ENCODE peak calls at places on chromosome 11, in eight cellular contexts. F is testis, T is stomach, B is body of pancreas, J is thyroid gland, Z is right lobe of liver, L is NB4, O is IMR-90. X is an unnamed sample.

GRCh38 chr11:304915-305833 is 2.4 kb upstream of the IFITM2 start:
- DNase-seq in Z (peak; percentile 72), L (peak; percentile 79), O (peak; percentile 79), J (peak; percentile 79), F (peak; percentile 88), B (peak; percentile 81), T (peak; percentile 65), X (peak; percentile 90)

GRCh38 chr11:23112987-23113886 is 253.0 kb upstream of the CCDC179 start:
- DNase-seq in Z (peak; percentile 64), O (peak; percentile 63), T (peak; percentile 57), L (peak; percentile 40), F (peak; percentile 34), J (no peak), B (peak; percentile 80), X (no peak)

GRCh38 chr11:15629690-15630321 is 515.1 kb downstream of the INSC start:
- DNase-seq in L (peak; percentile 43), J (no peak), T (peak; percentile 70), O (no peak), Z (no peak), B (peak; percentile 74), F (peak; percentile 52), X (no peak)

GRCh38 chr11:9752091-9752490 is 88.2 kb downstream of the SWAP70 start:
- DNase-seq in L (peak; percentile 42), F (no peak), B (peak; percentile 78), O (peak; percentile 48), J (no peak), Z (no peak), T (peak; percentile 43), X (no peak)

GRCh38 chr11:126317681-126318641 is 14.1 kb downstream of the DCPS start:
- DNase-seq in B (peak; percentile 38), T (no peak), L (peak; percentile 85), Z (no peak), O (peak; percentile 83), F (peak; percentile 86), J (peak; percentile 34), X (peak; percentile 93)

GRCh38 chr11:5737091-5737490 is 843 bp downstream of the OR56B1 start:
- DNase-seq in T (no peak), B (no peak), L (no peak), J (no peak), Z (no peak), F (no peak), O (peak; percentile 16), X (no peak)

GRCh38 chr11:120562806-120563425 is 51.4 kb downstream of the GRIK4 start:
- DNase-seq in T (no peak), F (no peak), O (no peak), L (no peak), B (no peak), J (no peak), Z (no peak), X (no peak)

GRCh38 chr11:9527481-9528140 is 45.9 kb upstream of the WEE1 start:
- DNase-seq in B (no peak), F (no peak), O (peak; percentile 74), T (no peak), J (no peak), L (no peak), Z (no peak), X (peak; percentile 74)

GRCh38 chr11:44978279-44978960 is 27.7 kb upstream of the TP53I11 start:
- DNase-seq in J (no peak), T (no peak), O (no peak), F (no peak), L (peak; percentile 34), Z (no peak), B (no peak), X (no peak)

GRCh38 chr11:123166095-123166559 is 28.9 kb downstream of the CLMP start:
- DNase-seq in L (peak; percentile 43), B (peak; percentile 34), Z (peak; percentile 17), O (peak; percentile 97), T (no peak), J (peak; percentile 16), F (peak; percentile 50), X (peak; percentile 84)

GRCh38 chr11:90493379-90493778 is 270.5 kb upstream of the CHORDC1 start:
- DNase-seq in F (no peak), J (no peak), L (peak; percentile 6), T (no peak), B (no peak), Z (no peak), O (no peak), X (no peak)

GRCh38 chr11:26285593-26285992 is 46.3 kb upstream of the ANO3 start:
- DNase-seq in L (no peak), T (no peak), J (no peak), B (no peak), F (no peak), Z (no peak), O (no peak), X (no peak)

GRCh38 chr11:126267650-126268049 is 1.0 kb downstream of the SRPRA start:
- DNase-seq in J (peak; percentile 57), O (no peak), B (peak; percentile 93), Z (peak; percentile 90), F (no peak), L (no peak), T (peak; percentile 90), X (no peak)

GRCh38 chr11:34749666-34750659 is 129.1 kb downstream of the EHF start:
- DNase-seq in L (no peak), J (peak; percentile 70), F (no peak), B (peak; percentile 63), T (peak; percentile 94), O (peak; percentile 68), Z (peak; percentile 79), X (peak; percentile 72)

GRCh38 chr11:19808076-19808911 is 95.7 kb downstream of the NAV2 start:
- DNase-seq in Z (no peak), F (no peak), T (no peak), O (no peak), L (no peak), B (no peak), J (no peak), X (no peak)

GRCh38 chr11:88282789-88283188 is 54.7 kb downstream of the CTSC start:
- DNase-seq in O (no peak), F (no peak), L (no peak), T (no peak), J (no peak), Z (no peak), B (no peak), X (no peak)

GRCh38 chr11:88275636-88276035 is 61.9 kb downstream of the CTSC start:
- DNase-seq in L (no peak), B (no peak), F (no peak), T (no peak), Z (no peak), O (no peak), J (no peak), X (no peak)

GRCh38 chr11:88280673-88281316 is 56.7 kb downstream of the CTSC start:
- DNase-seq in O (no peak), B (peak; percentile 39), J (peak; percentile 64), T (no peak), F (peak; percentile 51), L (no peak), Z (no peak), X (no peak)

GRCh38 chr11:88284306-88285057 is 53.1 kb downstream of the CTSC start:
- DNase-seq in Z (no peak), T (no peak), F (no peak), L (no peak), B (no peak), J (no peak), O (peak; percentile 19), X (no peak)

GRCh38 chr11:88281317-88281712 is 56.2 kb downstream of the CTSC start:
- DNase-seq in O (no peak), B (no peak), T (no peak), Z (no peak), J (no peak), F (no peak), L (peak; percentile 19), X (no peak)
- TF ChIP-seq CTCF in O (peak; percentile 21), B (peak; percentile 14), T (no peak), Z (peak; percentile 30), J (peak; percentile 19), F (no peak), L (no peak), X (no peak)

GRCh38 chr11:94553938-94554337 is 10.2 kb downstream of the FUT4 start:
- DNase-seq in Z (no peak), B (peak; percentile 36), J (no peak), O (peak; percentile 91), F (no peak), T (peak; percentile 36), L (peak; percentile 37), X (no peak)

GRCh38 chr11:94557391-94557790 is 9.8 kb upstream of the PIWIL4 start:
- DNase-seq in J (no peak), T (no peak), B (no peak), L (no peak), Z (no peak), O (peak; percentile 58), F (no peak), X (no peak)

GRCh38 chr11:94558932-94559331 is 8.2 kb upstream of the PIWIL4 start:
- DNase-seq in F (no peak), T (no peak), O (no peak), B (no peak), Z (no peak), L (peak; percentile 43), J (no peak), X (no peak)

GRCh38 chr11:94557992-94558391 is 9.2 kb upstream of the PIWIL4 start:
- DNase-seq in B (no peak), F (no peak), O (peak; percentile 49), L (no peak), T (no peak), Z (no peak), J (no peak), X (no peak)

GRCh38 chr11:94558468-94558867 is 8.7 kb upstream of the PIWIL4 start:
- DNase-seq in J (no peak), T (no peak), Z (no peak), F (no peak), L (peak; percentile 95), O (no peak), B (no peak), X (no peak)
- TF ChIP-seq POLR2A in J (no peak), T (no peak), Z (no peak), F (no peak), L (no peak), O (no peak), B (no peak), X (no peak)

GRCh38 chr11:118870396-118871343 is 13.0 kb upstream of the CXCR5 start:
- DNase-seq in F (no peak), Z (peak; percentile 85), T (no peak), B (peak; percentile 48), J (peak; percentile 91), L (peak; percentile 82), O (peak; percentile 13), X (peak; percentile 82)
- TF ChIP-seq CTCF in F (no peak), Z (no peak), T (no peak), B (peak; percentile 20), J (peak; percentile 48), L (no peak), O (peak; percentile 18), X (no peak)

DNA sequence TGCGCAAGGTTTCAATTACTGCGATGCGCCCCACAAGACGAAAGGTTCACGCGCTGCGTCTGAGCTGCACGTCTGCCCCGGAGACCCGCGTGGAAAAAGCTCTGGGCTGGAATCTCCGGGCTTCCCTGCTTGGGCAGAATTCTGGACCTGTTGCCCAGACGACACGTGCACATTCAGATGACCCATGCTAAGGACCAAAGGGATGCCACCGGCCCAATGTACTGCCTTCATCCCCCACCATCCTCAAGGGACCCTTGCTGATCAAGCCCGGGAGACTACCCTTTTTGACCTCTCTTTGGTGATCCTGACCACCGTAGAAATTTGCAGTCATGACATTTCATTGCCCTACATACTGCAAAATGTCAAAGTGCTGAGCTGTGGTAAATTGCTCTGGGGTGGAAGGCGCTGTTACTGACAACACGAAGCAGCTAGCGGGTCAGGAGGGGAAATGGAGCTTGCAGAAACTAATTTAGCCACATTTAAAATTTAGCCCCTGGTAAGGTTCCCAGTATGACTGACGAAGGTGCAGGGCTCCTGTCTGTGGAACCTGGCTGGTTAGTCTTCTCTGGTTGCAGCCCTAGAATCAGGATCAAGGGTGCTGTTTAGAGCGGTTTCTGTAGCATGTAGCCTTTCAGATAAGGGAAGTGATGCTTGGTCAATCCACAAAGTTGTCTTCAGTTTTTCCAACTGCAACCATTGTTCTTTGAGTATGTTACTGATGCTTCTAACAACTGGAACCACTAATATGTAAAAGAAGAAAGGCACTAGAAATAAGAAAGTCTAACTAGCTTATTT is 81.9 kb downstream of the PRR5L start:
- DNase-seq in J (no peak), O (no peak), Z (no peak), L (no peak), B (no peak), F (no peak), T (no peak), X (no peak)
- TF ChIP-seq POLR2A in J (no peak), O (no peak), Z (no peak), L (no peak), B (no peak), F (no peak), T (no peak), X (no peak)

X was measured in sigmoid colon.